ENCODE peak calls at places on chromosomes 4 and X, in eight cellular contexts. A, B, Z, U, Y, C, F and K are unnamed samples.

GRCh38 chr4:41268024-41268423 is 11.3 kb downstream of the UCHL1 start:
- DNase-seq in A (no peak), Z (no peak), F (no peak), C (no peak), B (no peak), U (no peak), Y (no peak), K (no peak)

GRCh38 chrX:30039768-30040167 is 175.6 kb upstream of the MAGEB2 start:
- DNase-seq in Z (no peak), A (no peak), Y (no peak), F (no peak), B (no peak), U (no peak), C (no peak), K (no peak)

GRCh38 chrX:93594780-93595179 is 78.6 kb downstream of the NAP1L3 start:
- DNase-seq in U (no peak), A (no peak), Z (no peak), Y (no peak), F (no peak), C (no peak), B (no peak), K (no peak)

GRCh38 chr4:113603926-113604325 is 157.6 kb downstream of the CAMK2D start:
- DNase-seq in Z (no peak), B (no peak), Y (no peak), U (no peak), A (no peak), F (no peak), C (no peak), K (no peak)

GRCh38 chr4:16859031-16859430 is 39.4 kb downstream of the LDB2 start:
- DNase-seq in Z (no peak), U (no peak), C (no peak), F (no peak), A (no peak), Y (no peak), B (no peak), K (no peak)

GRCh38 chrX:9825966-9826365 is 39.7 kb downstream of the SHROOM2 start:
- DNase-seq in Z (no peak), A (no peak), F (no peak), C (no peak), Y (no peak), U (no peak), B (no peak), K (no peak)

GRCh38 chrX:23334871-23335599 is 386 bp downstream of the PTCHD1 start:
- DNase-seq in Z (no peak), C (no peak), Y (no peak), U (no peak), A (no peak), B (no peak), F (peak; percentile 67), K (no peak)

GRCh38 chr4:105548483-105548882 is 3.9 kb upstream of the ARHGEF38 start:
- DNase-seq in Y (no peak), Z (no peak), F (no peak), A (no peak), U (no peak), C (no peak), B (no peak), K (no peak)

GRCh38 chrX:78619829-78620228 is 39.3 kb downstream of the RTL3 start:
- DNase-seq in Z (no peak), Y (no peak), A (no peak), B (no peak), F (no peak), C (no peak), U (no peak), K (no peak)